ENCODE peak calls at places on chromosomes 3 and 15, in eight cellular contexts. N, P, Y, K, H, M, V and B are unnamed samples.

GRCh38 chr15:59005579-59005978 is 18.1 kb downstream of the RNF111 start:
- DNase-seq in N (no peak), P (no peak), Y (no peak), K (no peak), H (no peak), M (no peak), V (no peak), B (no peak)

GRCh38 chr3:49689046-49689886 is at the start of the genes MST1 and RNF123:
- DNase-seq in N (peak; percentile 28), P (peak; percentile 94), Y (peak; percentile 89), K (peak; percentile 98), H (peak; percentile 94), M (peak; percentile 98), V (peak; percentile 78), B (peak; percentile 86)

GRCh38 chr15:26632500-26632899 is 140.4 kb downstream of the GABRB3 start:
- DNase-seq in N (no peak), P (no peak), Y (no peak), K (no peak), H (no peak), M (no peak), V (no peak), B (no peak)

GRCh38 chr15:70045045-70045444 is 52.7 kb downstream of the TLE3 start:
- DNase-seq in N (no peak), P (no peak), Y (peak; percentile 54), K (peak; percentile 69), H (no peak), M (no peak), V (no peak), B (no peak)

GRCh38 chr3:55330355-55330754 is 156.8 kb downstream of the WNT5A start:
- DNase-seq in N (peak; percentile 94), P (no peak), Y (peak; percentile 99), K (peak; percentile 93), H (no peak), M (no peak), V (no peak), B (no peak)

GRCh38 chr3:98784666-98785600 is 21.8 kb downstream of the ST3GAL6 start:
- DNase-seq in N (peak; percentile 84), P (no peak), Y (peak; percentile 94), K (peak; percentile 22), H (no peak), M (no peak), V (no peak), B (no peak)

GRCh38 chr3:35800960-35801459 is 161.7 kb downstream of the ARPP21 start:
- DNase-seq in N (no peak), P (no peak), Y (no peak), K (no peak), H (no peak), M (no peak), V (no peak), B (no peak)

GRCh38 chr3:129482721-129483120 is 42.7 kb downstream of the IFT122 start:
- DNase-seq in N (no peak), P (no peak), Y (no peak), K (no peak), H (peak; percentile 17), M (no peak), V (no peak), B (no peak)

GRCh38 chr15:61916104-61916503 is 144.1 kb downstream of the VPS13C start:
- DNase-seq in N (peak; percentile 45), P (no peak), Y (peak; percentile 35), K (peak; percentile 57), H (no peak), M (no peak), V (no peak), B (no peak)

GRCh38 chr15:40413036-40413435 is 7.4 kb downstream of the IVD start:
- DNase-seq in N (no peak), P (no peak), Y (no peak), K (no peak), H (no peak), M (no peak), V (no peak), B (no peak)

GRCh38 chr3:8239718-8240698 is 261.6 kb upstream of the LMCD1 start:
- DNase-seq in N (peak; percentile 21), P (peak; percentile 6), Y (peak; percentile 59), K (peak; percentile 21), H (peak; percentile 50), M (no peak), V (no peak), B (peak; percentile 46)

GRCh38 chr3:158683216-158683975 is 10.9 kb upstream of the LXN start:
- DNase-seq in N (peak; percentile 76), P (no peak), Y (peak; percentile 88), K (peak; percentile 6), H (no peak), M (no peak), V (no peak), B (no peak)

GRCh38 chr3:70352215-70352614 is 39.8 kb upstream of the MDFIC2 start:
- DNase-seq in N (no peak), P (no peak), Y (no peak), K (no peak), H (no peak), M (no peak), V (no peak), B (no peak)

GRCh38 chr3:112640333-112640863 is 545 bp downstream of the CCDC80 start:
- DNase-seq in N (peak; percentile 63), P (no peak), Y (peak; percentile 90), K (peak; percentile 83), H (no peak), M (no peak), V (no peak), B (no peak)

GRCh38 chr3:143531101-143531500 is 317.2 kb downstream of the SLC9A9 start:
- DNase-seq in N (no peak), P (no peak), Y (no peak), K (no peak), H (no peak), M (no peak), V (no peak), B (no peak)

GRCh38 chr3:188082040-188082439 is 71.9 kb upstream of the LPP start:
- DNase-seq in N (peak; percentile 26), P (no peak), Y (peak; percentile 74), K (no peak), H (no peak), M (no peak), V (no peak), B (no peak)

GRCh38 chr15:76197703-76198455 is 113.4 kb downstream of the ETFA start:
- DNase-seq in N (no peak), P (no peak), Y (no peak), K (no peak), H (no peak), M (peak; percentile 72), V (no peak), B (no peak)

GRCh38 chr3:81864273-81864672 is 102.8 kb upstream of the GBE1 start:
- DNase-seq in N (no peak), P (no peak), Y (no peak), K (no peak), H (no peak), M (no peak), V (no peak), B (no peak)

GRCh38 chr3:123143669-123144411 is 57.9 kb upstream of the SEC22A start:
- DNase-seq in N (no peak), P (no peak), Y (peak; percentile 5), K (no peak), H (no peak), M (no peak), V (no peak), B (no peak)

GRCh38 chr15:23687143-23687470 is at the start of gene NDN:
- DNase-seq in N (no peak), P (no peak), Y (peak; percentile 52), K (peak; percentile 68), H (no peak), M (peak; percentile 82), V (no peak), B (peak; percentile 37)

GRCh38 chr3:11272913-11273574 is 847 bp downstream of the ATG7 start:
- DNase-seq in N (no peak), P (no peak), Y (no peak), K (no peak), H (no peak), M (no peak), V (no peak), B (no peak)

GRCh38 chr3:137263982-137264777 is 306.4 kb downstream of the IL20RB start:
- DNase-seq in N (no peak), P (no peak), Y (no peak), K (no peak), H (no peak), M (no peak), V (no peak), B (no peak)

GRCh38 chr3:99172736-99173657 is 271.5 kb upstream of the DCBLD2 start:
- DNase-seq in N (peak; percentile 34), P (peak; percentile 3), Y (peak; percentile 80), K (peak; percentile 54), H (peak; percentile 65), M (peak; percentile 62), V (no peak), B (peak; percentile 75)

GRCh38 chr3:101268987-101269386 is 51.4 kb downstream of the IMPG2 start:
- DNase-seq in N (no peak), P (no peak), Y (no peak), K (no peak), H (no peak), M (no peak), V (no peak), B (no peak)

GRCh38 chr3:50610181-50610971 is 1.2 kb downstream of the CISH start:
- DNase-seq in N (no peak), P (no peak), Y (no peak), K (peak; percentile 42), H (peak; percentile 66), M (no peak), V (no peak), B (no peak)

DNA sequence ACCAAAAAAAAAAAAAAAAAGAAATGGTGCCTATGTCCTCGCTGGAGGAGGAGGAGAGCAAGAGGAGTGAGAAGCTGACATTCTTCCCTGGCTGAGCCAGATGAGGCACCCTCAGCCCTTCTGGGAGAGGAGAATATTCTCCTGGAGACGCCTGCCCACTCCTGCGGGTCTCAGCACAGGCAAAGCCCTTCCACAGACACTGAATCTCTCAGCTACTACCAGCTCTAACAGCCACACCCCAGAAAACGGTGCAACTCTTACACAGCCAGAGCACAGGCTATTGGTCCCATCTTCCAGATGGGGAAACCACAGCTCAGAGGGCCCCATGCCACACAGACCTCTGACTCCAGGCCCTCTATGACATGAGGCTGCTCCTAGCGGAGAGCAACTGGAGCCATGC is 5.7 kb downstream of the RASL12 start:
- DNase-seq in N (no peak), P (no peak), Y (no peak), K (no peak), H (no peak), M (peak; percentile 57), V (no peak), B (no peak)
- H3K4me3 ChIP-seq in N (no peak overlapping the region), P (no peak overlapping the region), Y (no peak overlapping the region), K (no peak overlapping the region), H (no peak overlapping the region), M (no peak overlapping the region), V (no peak overlapping the region), B (no peak overlapping the region)

GRCh38 chr3:14405886-14406238 is 3.5 kb downstream of the SLC6A6 start:
- DNase-seq in N (no peak), P (no peak), Y (no peak), K (peak; percentile 36), H (no peak), M (no peak), V (no peak), B (no peak)
- H3K4me3 ChIP-seq in N (peak overlapping the region; percentile 96), P (no peak overlapping the region), Y (no peak overlapping the region), K (peak overlapping the region; percentile 77), H (no peak overlapping the region), M (no peak overlapping the region), V (no peak overlapping the region), B (no peak overlapping the region)

GRCh38 chr3:134077649-134078081 is 47.9 kb upstream of the SLCO2A1 start:
- DNase-seq in N (no peak), P (no peak), Y (no peak), K (no peak), H (no peak), M (peak; percentile 52), V (no peak), B (no peak)
- H3K4me3 ChIP-seq in N (no peak overlapping the region), P (no peak overlapping the region), Y (no peak overlapping the region), K (no peak overlapping the region), H (no peak overlapping the region), M (no peak overlapping the region), V (no peak overlapping the region), B (no peak overlapping the region)

GRCh38 chr15:73927476-73928240 is 1.4 kb downstream of the LOXL1 start:
- DNase-seq in N (no peak), P (peak; percentile 39), Y (peak; percentile 51), K (peak; percentile 97), H (no peak), M (peak; percentile 91), V (peak; percentile 66), B (peak; percentile 64)
- H3K4me3 ChIP-seq in N (peak overlapping the region; percentile 80), P (peak overlapping the region; percentile 10), Y (peak overlapping the region; percentile 73), K (peak overlapping the region; percentile 87), H (no peak overlapping the region), M (peak overlapping the region; percentile 73), V (peak overlapping the region; percentile 69), B (peak overlapping the region; percentile 55)